ENCODE peak calls at places on chromosomes 13 and 19, in eight cellular contexts. D is A172; U is osteoblast; G is anterior cingulate cortex; L is GM23338; I is Kasumi-1; B is stimulated activated CD8-positive, alpha-beta memory T cell treated with anti-CD3 and anti-CD28 coated beads, Interleukin-7, amount 100 ng/mL, for 48 hours; O is adrenal gland. Z is an unnamed sample.

GRCh38 chr13:80312967-80313366 is 28.0 kb downstream of the SPRY2 start:
- DNase-seq in G (no peak), L (no peak), U (no peak), D (no peak), B (no peak), O (no peak), I (no peak), Z (no peak)

GRCh38 chr13:41345921-41346589 is 35.0 kb downstream of the NAA16 start:
- DNase-seq in G (no peak), B (no peak), O (no peak), U (no peak), D (no peak), I (no peak), L (peak), Z (no peak)

GRCh38 chr13:20877902-20878301 is 24.6 kb downstream of the XPO4 start:
- DNase-seq in L (no peak), B (no peak), I (no peak), O (no peak), D (no peak), U (no peak), G (no peak), Z (no peak)

GRCh38 chr13:114249062-114249461 is 14.4 kb downstream of the CDC16 start:
- DNase-seq in I (no peak), O (no peak), D (no peak), L (no peak), G (no peak), U (no peak), B (no peak), Z (no peak)

GRCh38 chr19:53521373-53522202 is 16.4 kb upstream of the ZNF331 start:
- DNase-seq in U (no peak), I (no peak), O (no peak), B (no peak), L (peak), D (no peak), G (no peak), Z (peak)

GRCh38 chr19:5086725-5087439 is 118.0 kb downstream of the KDM4B start:
- DNase-seq in G (no peak), U (no peak), D (no peak), I (no peak), L (peak), B (no peak), O (no peak), Z (peak)

GRCh38 chr19:44512326-44513298 is 12.3 kb upstream of the ZNF180 start:
- DNase-seq in G (no peak), O (no peak), B (no peak), U (no peak), D (peak), L (peak), I (peak), Z (peak)

GRCh38 chr13:41267106-41267505 is 3.7 kb upstream of the MTRF1 start:
- DNase-seq in G (no peak), B (no peak), U (no peak), I (no peak), L (no peak), D (no peak), O (no peak), Z (no peak)

GRCh38 chr13:20401958-20402856 is 123.5 kb downstream of the CRYL1 start:
- DNase-seq in D (peak), L (no peak), U (peak), I (no peak), O (no peak), B (no peak), G (no peak), Z (no peak)

GRCh38 chr13:21402586-21403307 is 56.4 kb downstream of the ZDHHC20 start:
- DNase-seq in I (no peak), L (no peak), O (peak), B (no peak), G (no peak), D (peak), U (peak), Z (no peak)

GRCh38 chr19:2280633-2281264 is 1.2 kb downstream of the PEAK3 start:
- DNase-seq in D (no peak), I (no peak), G (no peak), B (no peak), O (no peak), U (peak), L (no peak), Z (peak)

GRCh38 chr13:103104340-103104739 is 38.1 kb upstream of the SLC10A2 start:
- DNase-seq in B (no peak), L (peak), D (no peak), G (no peak), U (no peak), O (no peak), I (no peak), Z (peak)

GRCh38 chr19:9323557-9323918 is 441 bp upstream of the ZNF559 start:
- DNase-seq in I (peak), L (peak), U (peak), G (peak), D (peak), B (no peak), O (peak), Z (no peak)

GRCh38 chr19:17337675-17338439 is 504 bp downstream of the GTPBP3 start:
- DNase-seq in O (no peak), G (no peak), L (peak), D (peak), B (no peak), I (no peak), U (peak), Z (peak)

GRCh38 chr13:36713842-36714241 is 40.0 kb downstream of the SERTM1 start:
- DNase-seq in B (no peak), U (no peak), L (no peak), I (no peak), O (no peak), G (no peak), D (no peak), Z (no peak)

GRCh38 chr13:112261924-112262323 is 114.2 kb upstream of the SPACA7 start:
- DNase-seq in G (no peak), D (no peak), I (no peak), L (no peak), U (no peak), O (no peak), B (no peak), Z (no peak)

GRCh38 chr13:101544979-101545378 is 92.5 kb downstream of the ITGBL1 start:
- DNase-seq in D (no peak), G (no peak), I (no peak), L (no peak), U (no peak), O (no peak), B (no peak), Z (no peak)

GRCh38 chr13:77448689-77449088 is 86.8 kb upstream of the SCEL start:
- DNase-seq in U (no peak), B (no peak), L (peak), I (peak), D (no peak), G (no peak), O (peak), Z (peak)

GRCh38 chr19:35845215-35846037 is 6.9 kb downstream of the NPHS1 start:
- DNase-seq in O (no peak), L (peak), D (no peak), U (peak), G (no peak), I (no peak), B (no peak), Z (peak)

GRCh38 chr13:71290963-71291937 is 575.8 kb downstream of the DACH1 start:
- DNase-seq in L (no peak), G (no peak), I (peak), B (no peak), D (peak), O (peak), U (no peak), Z (no peak)

GRCh38 chr13:113849981-113850721 is 13.7 kb downstream of the GAS6 start:
- DNase-seq in O (no peak), L (no peak), U (peak), B (no peak), G (no peak), I (no peak), D (no peak), Z (peak)

GRCh38 chr13:101424381-101425155 is 8.3 kb upstream of the NALCN start:
- DNase-seq in U (no peak), I (no peak), L (no peak), B (no peak), O (no peak), G (no peak), D (peak), Z (no peak)

GRCh38 chr13:70950664-70951063 is 842.4 kb upstream of the KLHL1 start:
- DNase-seq in U (no peak), I (no peak), D (no peak), O (no peak), B (no peak), G (no peak), L (no peak), Z (no peak)

GRCh38 chr13:30338331-30338851 is 31.0 kb upstream of the KATNAL1 start:
- DNase-seq in G (no peak), I (no peak), L (no peak), D (peak), U (no peak), O (peak), B (no peak), Z (no peak)

GRCh38 chr19:2042485-2043268 is 8.4 kb downstream of the MKNK2 start:
- DNase-seq in G (no peak), B (no peak), D (no peak), I (no peak), O (no peak), U (peak), L (peak), Z (peak)

GRCh38 chr19:45443462-45444317 is 20.0 kb upstream of the ERCC1 start:
- DNase-seq in G (peak), U (peak), O (peak), L (peak), B (no peak), I (peak), D (peak), Z (peak)

GRCh38 chr13:106241974-106242373 is 293.5 kb downstream of the EFNB2 start:
- DNase-seq in B (no peak), L (no peak), I (no peak), O (no peak), D (no peak), G (no peak), U (no peak), Z (no peak)

GRCh38 chr19:15759962-15760565 is 22.3 kb downstream of the OR10H3 start:
- DNase-seq in G (no peak), L (no peak), D (no peak), I (no peak), U (no peak), O (no peak), B (no peak), Z (no peak)

GRCh38 chr19:12513531-12514061 is 29.0 kb upstream of the ZNF709 start:
- DNase-seq in I (no peak), U (no peak), O (no peak), G (peak), B (no peak), D (no peak), L (peak), Z (peak)

GRCh38 chr13:105940882-105941281 is 594.6 kb downstream of the EFNB2 start:
- DNase-seq in U (no peak), D (no peak), G (no peak), L (no peak), O (no peak), B (no peak), I (no peak), Z (no peak)

Z was measured in H7.